ENCODE peak calls at places on chromosomes 2 and 18, in four cellular contexts. E is activated CD4-positive, alpha-beta T cell treated with anti-CD3 and anti-CD28 coated beads, Interleukin-2, amount 50 U/mL, for 24 hours; X is HuH-7.5; G is myocyte. L is an unnamed sample.

GRCh38 chr2:205245652-205246051 is 436.6 kb upstream of the NRP2 start:
- DNase-seq in E (no peak), X (no peak), G (peak), L (no peak)

GRCh38 chr2:68463287-68463877 is 3.7 kb downstream of the FBXO48 start:
- DNase-seq in E (peak), X (peak), G (peak), L (peak)

GRCh38 chr2:1990724-1991123 is 246.4 kb upstream of the PXDN start:
- DNase-seq in E (no peak), X (no peak), G (peak), L (peak)

GRCh38 chr2:107111623-107112022 is 225.7 kb upstream of the ST6GAL2 start:
- DNase-seq in E (no peak), X (no peak), G (no peak), L (no peak)

GRCh38 chr2:144378551-144378950 is 141.4 kb downstream of the ZEB2 start:
- DNase-seq in E (no peak), X (no peak), G (peak), L (no peak)

GRCh38 chr18:48031011-48031480 is 100.6 kb upstream of the SMAD2 start:
- DNase-seq in E (no peak), X (peak), G (peak), L (peak)

GRCh38 chr18:59052965-59053960 is 86.4 kb upstream of the SEC11C start:
- DNase-seq in E (no peak), X (no peak), G (no peak), L (no peak)

GRCh38 chr2:217314021-217314460 is 454.2 kb upstream of the TNP1 start:
- DNase-seq in E (no peak), X (peak), G (peak), L (no peak)

GRCh38 chr2:172726172-172726735 is 9.4 kb upstream of the RAPGEF4 start:
- DNase-seq in E (no peak), X (peak), G (peak), L (no peak)

GRCh38 chr18:45255142-45255890 is 360.0 kb upstream of the SLC14A2 start:
- DNase-seq in E (no peak), X (no peak), G (peak), L (no peak)

GRCh38 chr2:238117199-238118154 is 17.3 kb downstream of the ESPNL start:
- DNase-seq in E (no peak), X (no peak), G (peak), L (no peak)

GRCh38 chr2:143937563-143938346 is 582.2 kb downstream of the ZEB2 start:
- DNase-seq in E (no peak), X (no peak), G (no peak), L (no peak)

GRCh38 chr2:174085781-174086180 is 120.6 kb upstream of the SP3 start:
- DNase-seq in E (no peak), X (no peak), G (peak), L (no peak)

GRCh38 chr2:154350911-154351310 is 347.6 kb upstream of the KCNJ3 start:
- DNase-seq in E (no peak), X (no peak), G (no peak), L (no peak)

GRCh38 chr2:114213808-114214207 is 228.6 kb upstream of the DPP10 start:
- DNase-seq in E (no peak), X (no peak), G (no peak), L (no peak)

GRCh38 chr2:204205082-204205481 is 268.5 kb downstream of the ICOS start:
- DNase-seq in E (no peak), X (no peak), G (no peak), L (no peak)

GRCh38 chr2:173401716-173402326 is 47.1 kb downstream of the CDCA7 start:
- DNase-seq in E (no peak), X (no peak), G (no peak), L (no peak)

GRCh38 chr18:42447688-42448087 is 492.7 kb downstream of the PIK3C3 start:
- DNase-seq in E (no peak), X (no peak), G (no peak), L (no peak)

GRCh38 chr2:143684731-143685364 is 555.6 kb downstream of the ARHGAP15 start:
- DNase-seq in E (no peak), X (no peak), G (no peak), L (no peak)

GRCh38 chr18:2997846-2998599 is 14.9 kb downstream of the LPIN2 start:
- DNase-seq in E (no peak), X (no peak), G (peak), L (peak)

GRCh38 chr2:239648607-239649006 is 247.8 kb upstream of the HDAC4 start:
- DNase-seq in E (no peak), X (no peak), G (no peak), L (no peak)

GRCh38 chr18:8261651-8262091 is 347.6 kb upstream of the RAB12 start:
- DNase-seq in E (no peak), X (no peak), G (no peak), L (no peak)

GRCh38 chr2:27303093-27304025 is 4.9 kb downstream of the UCN start:
- DNase-seq in E (peak), X (peak), G (peak), L (peak)

GRCh38 chr18:984004-984403 is 79.3 kb downstream of the ADCYAP1 start:
- DNase-seq in E (no peak), X (no peak), G (no peak), L (no peak)

GRCh38 chr2:104746299-104746698 is 107.6 kb upstream of the POU3F3 start:
- DNase-seq in E (no peak), X (no peak), G (no peak), L (no peak)